ENCODE peak calls at places on chromosomes 11 and 22, in five cellular contexts. W is DND-41, H is fibroblast of the aortic adventitia, Z is heart left ventricle, S is esophagus squamous epithelium. C is an unnamed sample.

GRCh38 chr11:96155627-96156378 is 187.2 kb downstream of the MAML2 start:
- DNase-seq in W (no peak), H (peak; percentile 93), S (no peak), Z (peak; percentile 86), C (peak; percentile 27)

GRCh38 chr11:122720482-122720881 is 65.0 kb downstream of the UBASH3B start:
- DNase-seq in S (no peak), H (peak; percentile 47), W (peak; percentile 51), Z (no peak), C (no peak)

GRCh38 chr11:68773521-68774187 is 22.3 kb upstream of the TESMIN start:
- DNase-seq in S (no peak), W (no peak), Z (no peak), H (no peak), C (no peak)

GRCh38 chr11:71336176-71336995 is 84.0 kb upstream of the SHANK2 start:
- DNase-seq in Z (no peak), H (no peak), W (no peak), S (no peak), C (no peak)

GRCh38 chr22:44144046-44144569 is 36.6 kb upstream of the PARVG start:
- DNase-seq in W (no peak), Z (no peak), H (no peak), S (no peak), C (no peak)

GRCh38 chr11:2791139-2791520 is 91.3 kb upstream of the KCNQ1OT1 start:
- DNase-seq in Z (no peak), S (no peak), H (no peak), W (no peak), C (peak; percentile 1)

GRCh38 chr11:64453466-64453865 is 94.5 kb downstream of the RPS6KA4 start:
- DNase-seq in W (no peak), Z (no peak), H (no peak), S (no peak), C (no peak)

GRCh38 chr22:25062378-25063095 is 110.0 kb downstream of the KIAA1671 start:
- DNase-seq in H (no peak), S (no peak), Z (no peak), W (peak; percentile 89), C (no peak)

GRCh38 chr22:39179841-39180335 is 27.4 kb upstream of the CBX7 start:
- DNase-seq in S (no peak), Z (peak; percentile 16), H (no peak), W (no peak), C (no peak)

GRCh38 chr11:14358729-14359439 is at the start of gene RRAS2:
- DNase-seq in W (peak; percentile 85), S (no peak), Z (peak; percentile 78), H (peak; percentile 56), C (no peak)

GRCh38 chr11:1736447-1736992 is 13.9 kb downstream of the IFITM10 start:
- DNase-seq in S (no peak), H (no peak), Z (no peak), W (no peak), C (no peak)

GRCh38 chr11:77411238-77411637 is 62.7 kb downstream of the PAK1 start:
- DNase-seq in W (peak; percentile 50), H (peak; percentile 33), S (no peak), Z (peak; percentile 32), C (peak; percentile 2)

GRCh38 chr11:11022126-11022730 is 164.4 kb upstream of the ZBED5 start:
- DNase-seq in W (no peak), H (peak; percentile 63), S (no peak), Z (no peak), C (no peak)

GRCh38 chr11:64203421-64204079 is 3.0 kb upstream of the FERMT3 start:
- DNase-seq in S (no peak), H (no peak), Z (no peak), W (no peak), C (no peak)

GRCh38 chr11:124717786-124718634 is 21.7 kb upstream of the NRGN start:
- DNase-seq in W (peak; percentile 62), S (no peak), Z (no peak), H (peak; percentile 41), C (no peak)

GRCh38 chr22:35649636-35650250 is 1.5 kb downstream of the APOL6 start:
- DNase-seq in H (no peak), S (no peak), W (no peak), Z (no peak), C (no peak)

GRCh38 chr11:96228911-96229310 is 114.1 kb downstream of the MAML2 start:
- DNase-seq in Z (no peak), S (no peak), W (no peak), H (peak; percentile 85), C (no peak)

GRCh38 chr11:120811731-120812130 is 212.2 kb upstream of the TBCEL start:
- DNase-seq in W (no peak), H (no peak), Z (no peak), S (no peak), C (no peak)

GRCh38 chr22:33563568-33563967 is 356.7 kb downstream of the LARGE1 start:
- DNase-seq in S (no peak), H (no peak), Z (no peak), W (no peak), C (no peak)

GRCh38 chr11:75468534-75469340 is 35.7 kb upstream of the KLHL35 start:
- DNase-seq in Z (peak; percentile 77), W (no peak), H (peak; percentile 86), S (no peak), C (peak; percentile 17)

GRCh38 chr11:118497831-118498230 is 29.4 kb upstream of the TTC36 start:
- DNase-seq in Z (no peak), H (peak; percentile 16), S (no peak), W (no peak), C (no peak)

GRCh38 chr22:19178065-19178658 is 374 bp downstream of the SLC25A1 start:
- DNase-seq in W (peak; percentile 74), Z (peak; percentile 59), H (peak; percentile 21), S (no peak), C (no peak)

GRCh38 chr11:76670475-76671235 is at the start of gene LRRC32:
- DNase-seq in S (no peak), Z (peak; percentile 88), H (no peak), W (no peak), C (no peak)

GRCh38 chr22:35467788-35468187 is 67.8 kb downstream of the MCM5 start:
- DNase-seq in W (no peak), S (no peak), Z (peak; percentile 74), H (peak; percentile 49), C (peak; percentile 23)

GRCh38 chr11:8584511-8584910 is 9.5 kb downstream of the STK33 start:
- DNase-seq in H (no peak), S (no peak), W (no peak), Z (no peak), C (no peak)

GRCh38 chr11:102783720-102784119 is 3.3 kb upstream of the MMP10 start:
- DNase-seq in W (no peak), Z (no peak), S (no peak), H (no peak), C (no peak)

GRCh38 chr11:6468712-6469495 is 4.8 kb downstream of the TRIM3 start:
- DNase-seq in W (peak; percentile 31), H (peak; percentile 81), Z (peak; percentile 92), S (no peak), C (peak; percentile 68)

GRCh38 chr22:50178471-50178864 is 7.2 kb upstream of the TRABD start:
- DNase-seq in H (no peak), W (no peak), S (no peak), Z (no peak), C (no peak)

GRCh38 chr11:94084164-94084563 is 44.5 kb upstream of the PANX1 start:
- DNase-seq in S (no peak), W (no peak), H (no peak), Z (no peak), C (no peak)

GRCh38 chr11:127003260-127003981 is 2.9 kb upstream of the KIRREL3 start:
- DNase-seq in W (no peak), Z (no peak), H (no peak), S (no peak), C (no peak)

GRCh38 chr22:50606126-50606525 is 5.5 kb downstream of the MAPK8IP2 start:
- DNase-seq in Z (no peak), H (no peak), S (no peak), W (no peak), C (no peak)

GRCh38 chr11:61586792-61587430 is 6.0 kb upstream of the SYT7 start:
- DNase-seq in S (no peak), W (no peak), Z (no peak), H (no peak), C (no peak)

GRCh38 chr11:1223346-1224108 is 661 bp downstream of the MUC5B start:
- DNase-seq in Z (no peak), S (no peak), W (no peak), H (no peak), C (no peak)

GRCh38 chr11:126282742-126283591 is at the start of gene TIRAP:
- DNase-seq in W (peak; percentile 48), S (no peak), Z (peak; percentile 76), H (peak; percentile 42), C (no peak)

GRCh38 chr11:12497431-12497830 is 120.1 kb downstream of the PARVA start:
- DNase-seq in Z (no peak), W (no peak), S (no peak), H (no peak), C (no peak)
- H3K4me3 ChIP-seq in Z (no peak overlapping the region), W (no peak overlapping the region), S (no peak overlapping the region), H (no peak overlapping the region), C (no peak overlapping the region)

GRCh38 chr22:26474687-26475086 is 8.9 kb downstream of the HPS4 start:
- DNase-seq in H (no peak), W (no peak), S (no peak), Z (no peak), C (no peak)
- H3K4me3 ChIP-seq in H (no peak overlapping the region), W (no peak overlapping the region), S (no peak overlapping the region), Z (no peak overlapping the region), C (no peak overlapping the region)

DNA sequence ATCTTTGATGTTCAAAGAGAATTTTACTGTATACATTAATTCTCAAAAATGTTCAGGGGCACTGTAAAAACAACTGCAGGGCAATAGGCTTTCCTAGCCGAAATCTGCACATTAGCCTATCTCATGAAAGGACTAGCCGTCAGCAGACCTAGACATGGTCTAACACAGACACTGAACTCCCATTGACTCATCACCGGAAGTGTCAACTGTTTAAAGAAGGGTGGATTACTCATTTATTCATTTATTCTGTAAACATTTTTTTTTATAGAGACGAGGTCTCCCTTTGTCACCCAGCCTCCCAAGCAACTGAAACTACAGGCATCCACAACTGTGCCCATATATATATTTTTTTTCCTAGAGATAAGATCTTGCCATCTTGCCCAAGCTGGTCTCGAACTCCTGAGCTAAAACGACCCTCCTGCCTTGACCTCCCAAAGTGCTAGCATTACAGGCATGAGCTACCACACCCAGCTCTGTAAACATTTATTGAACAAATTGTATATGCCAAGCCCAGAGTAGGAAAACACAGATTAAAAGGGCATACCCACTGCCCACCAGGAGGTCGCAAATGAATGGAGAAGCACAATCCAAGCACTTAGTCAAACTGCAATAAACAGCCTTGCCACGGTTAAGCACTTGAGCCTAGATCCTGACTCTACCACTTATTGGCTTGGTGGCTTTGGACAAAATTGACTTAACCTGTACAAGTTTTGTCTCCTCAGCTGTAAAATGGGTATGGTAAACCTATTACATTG is 26.6 kb downstream of the RAB30 start:
- DNase-seq in Z (no peak), W (no peak), H (peak; percentile 59), S (no peak), C (no peak)
- H3K4me3 ChIP-seq in Z (no peak overlapping the region), W (no peak overlapping the region), H (no peak overlapping the region), S (no peak overlapping the region), C (no peak overlapping the region)

DNA sequence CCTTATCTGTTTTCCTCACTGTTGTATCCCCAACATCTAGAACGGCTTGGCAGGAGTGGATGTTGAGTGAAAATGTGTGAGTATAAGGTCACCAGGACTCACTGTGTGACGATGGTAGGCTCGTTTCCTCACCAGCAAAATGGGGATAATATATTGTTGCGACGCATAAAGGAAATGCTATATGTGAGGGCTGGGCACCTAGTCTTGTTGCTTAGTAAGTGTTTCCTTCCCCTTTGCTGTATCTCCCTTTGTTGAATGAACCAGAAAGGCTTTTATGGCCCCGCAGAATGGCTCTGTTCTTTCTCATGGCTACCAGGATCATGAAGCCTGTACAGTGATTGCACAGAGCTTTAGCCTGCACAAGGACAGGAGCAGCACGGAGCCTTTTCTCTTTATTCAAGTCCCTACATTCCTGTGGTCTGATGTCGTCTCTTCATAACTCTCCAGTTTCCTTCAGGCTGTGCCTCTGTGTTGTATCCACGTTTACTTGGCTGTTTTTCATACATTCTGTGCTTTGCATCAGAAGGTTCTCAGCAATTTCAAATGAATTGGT is 5.4 kb downstream of the TNRC6B start:
- DNase-seq in H (peak; percentile 90), W (no peak), S (no peak), Z (no peak), C (no peak)
- H3K4me3 ChIP-seq in H (peak overlapping the region; percentile 46), W (no peak overlapping the region), S (no peak overlapping the region), Z (peak overlapping the region; percentile 10), C (peak overlapping the region; percentile 15)

C was measured in thoracic aorta.